ENCODE peak calls at places on chromosomes 16 and 17, in nine cellular contexts. One of them, this sample, is unnamed.

GRCh38 chr16:58493756-58494431 is 6.0 kb upstream of the NDRG4 start:
- DNase-seq in CD4-positive, alpha-beta T cell: peak
- DNase-seq in cardiac muscle cell: no peak
- DNase-seq in uterus: no peak
- DNase-seq in GM23248: no peak
- DNase-seq in CD8-positive, alpha-beta memory T cell: no peak
- DNase-seq in fibroblast of lung: no peak
- DNase-seq in spleen: peak
- DNase-seq in upper lobe of right lung: peak
- DNase-seq in this sample: no peak

GRCh38 chr16:70437017-70437581 is 1.8 kb downstream of the ST3GAL2 start:
- DNase-seq in uterus: peak
- DNase-seq in CD4-positive, alpha-beta T cell: no peak
- DNase-seq in spleen: no peak
- DNase-seq in fibroblast of lung: peak
- DNase-seq in cardiac muscle cell: peak
- DNase-seq in CD8-positive, alpha-beta memory T cell: no peak
- DNase-seq in upper lobe of right lung: no peak
- DNase-seq in GM23248: peak
- DNase-seq in this sample: no peak

GRCh38 chr16:91484-91883 is 13.5 kb downstream of the MPG start:
- DNase-seq in CD8-positive, alpha-beta memory T cell: no peak
- DNase-seq in cardiac muscle cell: peak
- DNase-seq in GM23248: no peak
- DNase-seq in uterus: no peak
- DNase-seq in fibroblast of lung: peak
- DNase-seq in CD4-positive, alpha-beta T cell: no peak
- DNase-seq in upper lobe of right lung: no peak
- DNase-seq in spleen: no peak
- DNase-seq in this sample: no peak

GRCh38 chr17:66713533-66714042 is 121.3 kb upstream of the CACNG5 start:
- DNase-seq in upper lobe of right lung: no peak
- DNase-seq in cardiac muscle cell: no peak
- DNase-seq in spleen: no peak
- DNase-seq in CD4-positive, alpha-beta T cell: no peak
- DNase-seq in CD8-positive, alpha-beta memory T cell: no peak
- DNase-seq in GM23248: no peak
- DNase-seq in uterus: no peak
- DNase-seq in fibroblast of lung: no peak
- DNase-seq in this sample: peak

GRCh38 chr16:69084301-69084700 is 21.2 kb upstream of the HAS3 start:
- DNase-seq in cardiac muscle cell: peak
- DNase-seq in GM23248: peak
- DNase-seq in CD4-positive, alpha-beta T cell: no peak
- DNase-seq in uterus: no peak
- DNase-seq in spleen: no peak
- DNase-seq in fibroblast of lung: no peak
- DNase-seq in upper lobe of right lung: no peak
- DNase-seq in CD8-positive, alpha-beta memory T cell: no peak
- DNase-seq in this sample: no peak

GRCh38 chr16:85778873-85779272 is 20.5 kb downstream of the EMC8 start:
- DNase-seq in CD4-positive, alpha-beta T cell: no peak
- DNase-seq in spleen: no peak
- DNase-seq in uterus: no peak
- DNase-seq in fibroblast of lung: no peak
- DNase-seq in GM23248: no peak
- DNase-seq in cardiac muscle cell: no peak
- DNase-seq in upper lobe of right lung: no peak
- DNase-seq in CD8-positive, alpha-beta memory T cell: no peak
- DNase-seq in this sample: no peak

GRCh38 chr17:38742431-38743308 is 5.5 kb downstream of the PCGF2 start:
- DNase-seq in uterus: peak
- DNase-seq in CD4-positive, alpha-beta T cell: no peak
- DNase-seq in CD8-positive, alpha-beta memory T cell: no peak
- DNase-seq in GM23248: peak
- DNase-seq in spleen: peak
- DNase-seq in fibroblast of lung: peak
- DNase-seq in cardiac muscle cell: peak
- DNase-seq in upper lobe of right lung: no peak
- DNase-seq in this sample: no peak

GRCh38 chr17:44451832-44452231 is 51.4 kb downstream of the GPATCH8 start:
- DNase-seq in GM23248: no peak
- DNase-seq in upper lobe of right lung: no peak
- DNase-seq in fibroblast of lung: no peak
- DNase-seq in cardiac muscle cell: no peak
- DNase-seq in CD8-positive, alpha-beta memory T cell: no peak
- DNase-seq in CD4-positive, alpha-beta T cell: no peak
- DNase-seq in uterus: no peak
- DNase-seq in spleen: no peak
- DNase-seq in this sample: no peak

GRCh38 chr17:45791041-45791582 is 7.0 kb downstream of the CRHR1 start:
- DNase-seq in upper lobe of right lung: no peak
- DNase-seq in uterus: peak
- DNase-seq in GM23248: no peak
- DNase-seq in CD4-positive, alpha-beta T cell: no peak
- DNase-seq in CD8-positive, alpha-beta memory T cell: no peak
- DNase-seq in cardiac muscle cell: no peak
- DNase-seq in spleen: no peak
- DNase-seq in fibroblast of lung: no peak
- DNase-seq in this sample: no peak

GRCh38 chr16:30941600-30942420 is 7.1 kb upstream of the ORAI3 start:
- DNase-seq in CD8-positive, alpha-beta memory T cell: peak
- DNase-seq in uterus: peak
- DNase-seq in CD4-positive, alpha-beta T cell: peak
- DNase-seq in cardiac muscle cell: peak
- DNase-seq in fibroblast of lung: peak
- DNase-seq in upper lobe of right lung: peak
- DNase-seq in GM23248: peak
- DNase-seq in spleen: peak
- DNase-seq in this sample: no peak

GRCh38 chr17:17411692-17412091 is 65.1 kb upstream of the MED9 start:
- DNase-seq in GM23248: peak
- DNase-seq in uterus: no peak
- DNase-seq in spleen: no peak
- DNase-seq in cardiac muscle cell: no peak
- DNase-seq in CD8-positive, alpha-beta memory T cell: no peak
- DNase-seq in fibroblast of lung: no peak
- DNase-seq in CD4-positive, alpha-beta T cell: no peak
- DNase-seq in upper lobe of right lung: no peak
- DNase-seq in this sample: no peak

GRCh38 chr17:50506298-50506697 is 1.9 kb upstream of the MYCBPAP start:
- DNase-seq in uterus: no peak
- DNase-seq in cardiac muscle cell: no peak
- DNase-seq in upper lobe of right lung: no peak
- DNase-seq in spleen: peak
- DNase-seq in CD8-positive, alpha-beta memory T cell: no peak
- DNase-seq in CD4-positive, alpha-beta T cell: no peak
- DNase-seq in fibroblast of lung: no peak
- DNase-seq in GM23248: no peak
- DNase-seq in this sample: no peak

GRCh38 chr17:68731465-68731864 is 130.3 kb upstream of the FAM20A start:
- DNase-seq in CD4-positive, alpha-beta T cell: no peak
- DNase-seq in spleen: no peak
- DNase-seq in cardiac muscle cell: no peak
- DNase-seq in fibroblast of lung: no peak
- DNase-seq in uterus: no peak
- DNase-seq in upper lobe of right lung: no peak
- DNase-seq in CD8-positive, alpha-beta memory T cell: no peak
- DNase-seq in GM23248: no peak
- DNase-seq in this sample: no peak

GRCh38 chr17:58316260-58316960 is 12.2 kb downstream of the TSPOAP1 start:
- DNase-seq in fibroblast of lung: no peak
- DNase-seq in CD4-positive, alpha-beta T cell: no peak
- DNase-seq in CD8-positive, alpha-beta memory T cell: no peak
- DNase-seq in uterus: no peak
- DNase-seq in upper lobe of right lung: peak
- DNase-seq in spleen: peak
- DNase-seq in cardiac muscle cell: no peak
- DNase-seq in GM23248: no peak
- DNase-seq in this sample: no peak

GRCh38 chr16:58471209-58471975 is 28.6 kb upstream of the NDRG4 start:
- DNase-seq in uterus: no peak
- DNase-seq in spleen: peak
- DNase-seq in cardiac muscle cell: no peak
- DNase-seq in CD8-positive, alpha-beta memory T cell: no peak
- DNase-seq in CD4-positive, alpha-beta T cell: no peak
- DNase-seq in fibroblast of lung: no peak
- DNase-seq in upper lobe of right lung: no peak
- DNase-seq in GM23248: no peak
- DNase-seq in this sample: no peak

GRCh38 chr17:5539286-5539685 is 45.0 kb downstream of the NLRP1 start:
- DNase-seq in cardiac muscle cell: no peak
- DNase-seq in GM23248: no peak
- DNase-seq in uterus: no peak
- DNase-seq in CD8-positive, alpha-beta memory T cell: no peak
- DNase-seq in fibroblast of lung: no peak
- DNase-seq in upper lobe of right lung: peak
- DNase-seq in spleen: no peak
- DNase-seq in CD4-positive, alpha-beta T cell: no peak
- DNase-seq in this sample: no peak

GRCh38 chr17:5535436-5535835 is 48.9 kb downstream of the NLRP1 start:
- DNase-seq in uterus: no peak
- DNase-seq in CD4-positive, alpha-beta T cell: no peak
- DNase-seq in upper lobe of right lung: peak
- DNase-seq in GM23248: no peak
- DNase-seq in spleen: no peak
- DNase-seq in CD8-positive, alpha-beta memory T cell: no peak
- DNase-seq in cardiac muscle cell: no peak
- DNase-seq in fibroblast of lung: no peak
- DNase-seq in this sample: no peak

GRCh38 chr17:5533486-5534315 is 47.3 kb downstream of the MIS12 start:
- DNase-seq in uterus: no peak
- DNase-seq in cardiac muscle cell: no peak
- DNase-seq in spleen: no peak
- DNase-seq in upper lobe of right lung: peak
- DNase-seq in CD4-positive, alpha-beta T cell: no peak
- DNase-seq in fibroblast of lung: no peak
- DNase-seq in GM23248: no peak
- DNase-seq in CD8-positive, alpha-beta memory T cell: no peak
- DNase-seq in this sample: no peak

GRCh38 chr17:5537251-5537650 is 47.1 kb downstream of the NLRP1 start:
- DNase-seq in upper lobe of right lung: no peak
- DNase-seq in fibroblast of lung: peak
- DNase-seq in GM23248: no peak
- DNase-seq in CD8-positive, alpha-beta memory T cell: no peak
- DNase-seq in CD4-positive, alpha-beta T cell: no peak
- DNase-seq in cardiac muscle cell: peak
- DNase-seq in spleen: no peak
- DNase-seq in uterus: no peak
- DNase-seq in this sample: no peak

GRCh38 chr17:5536831-5537230 is 47.5 kb downstream of the NLRP1 start:
- DNase-seq in uterus: no peak
- DNase-seq in GM23248: no peak
- DNase-seq in fibroblast of lung: no peak
- DNase-seq in cardiac muscle cell: no peak
- DNase-seq in spleen: no peak
- DNase-seq in upper lobe of right lung: peak
- DNase-seq in CD4-positive, alpha-beta T cell: no peak
- DNase-seq in CD8-positive, alpha-beta memory T cell: no peak
- DNase-seq in this sample: no peak
- H3K27ac ChIP-seq in uterus: no peak
- H3K27ac ChIP-seq in GM23248: no peak
- H3K27ac ChIP-seq in fibroblast of lung: no peak
- H3K27ac ChIP-seq in cardiac muscle cell: no peak
- H3K27ac ChIP-seq in spleen: no peak
- H3K27ac ChIP-seq in upper lobe of right lung: no peak
- H3K27ac ChIP-seq in CD4-positive, alpha-beta T cell: no peak
- H3K27ac ChIP-seq in CD8-positive, alpha-beta memory T cell: no peak
- H3K27ac ChIP-seq in this sample: peak

DNA sequence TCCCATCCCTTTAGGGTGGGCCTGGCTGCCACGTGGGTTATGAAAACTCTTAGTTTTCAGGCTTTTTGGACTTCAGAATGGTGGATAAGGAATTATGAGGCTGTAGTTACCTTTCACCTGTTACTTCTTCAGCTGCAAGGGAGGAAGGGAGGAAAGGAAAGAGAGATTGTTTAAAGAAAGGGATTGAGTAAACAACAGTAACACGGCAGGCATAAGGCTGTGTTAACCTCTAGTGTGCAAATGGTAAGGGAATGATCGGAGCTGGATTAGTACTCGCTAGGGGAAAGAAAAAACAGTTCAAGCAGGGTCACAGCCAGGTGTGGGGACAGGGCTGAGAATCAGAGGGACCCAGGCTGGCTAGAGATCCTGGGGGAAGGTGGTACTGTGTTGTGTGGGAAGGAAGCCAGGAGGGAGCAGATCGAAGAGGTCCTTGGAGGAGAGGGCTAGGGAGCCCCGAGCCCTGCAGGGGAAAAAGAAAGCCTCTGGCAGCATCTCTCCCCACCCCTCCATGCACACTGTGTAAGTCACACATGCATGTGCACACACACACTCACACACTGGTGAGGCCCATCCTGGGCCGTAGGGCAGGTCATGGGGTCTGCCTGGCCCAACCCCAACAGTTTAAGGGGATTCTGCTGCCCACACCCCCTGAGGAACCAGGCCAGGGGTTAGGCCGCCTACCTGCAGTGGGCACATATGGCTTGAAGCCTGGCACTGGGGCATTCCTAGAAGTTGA is 49.7 kb downstream of the SNX20 start:
- DNase-seq in spleen: no peak
- DNase-seq in cardiac muscle cell: no peak
- DNase-seq in upper lobe of right lung: no peak
- DNase-seq in CD8-positive, alpha-beta memory T cell: no peak
- DNase-seq in fibroblast of lung: no peak
- DNase-seq in GM23248: no peak
- DNase-seq in uterus: no peak
- DNase-seq in CD4-positive, alpha-beta T cell: no peak
- DNase-seq in this sample: no peak
- H3K27ac ChIP-seq in spleen: no peak
- H3K27ac ChIP-seq in cardiac muscle cell: no peak
- H3K27ac ChIP-seq in upper lobe of right lung: no peak
- H3K27ac ChIP-seq in CD8-positive, alpha-beta memory T cell: no peak
- H3K27ac ChIP-seq in fibroblast of lung: no peak
- H3K27ac ChIP-seq in GM23248: no peak
- H3K27ac ChIP-seq in uterus: no peak
- H3K27ac ChIP-seq in CD4-positive, alpha-beta T cell: no peak
- H3K27ac ChIP-seq in this sample: no peak

GRCh38 chr17:59751955-59752413 is 44.5 kb downstream of the VMP1 start:
- DNase-seq in fibroblast of lung: no peak
- DNase-seq in spleen: no peak
- DNase-seq in upper lobe of right lung: no peak
- DNase-seq in CD8-positive, alpha-beta memory T cell: no peak
- DNase-seq in uterus: no peak
- DNase-seq in cardiac muscle cell: no peak
- DNase-seq in GM23248: peak
- DNase-seq in CD4-positive, alpha-beta T cell: no peak
- DNase-seq in this sample: no peak
- H3K27ac ChIP-seq in fibroblast of lung: no peak
- H3K27ac ChIP-seq in spleen: peak
- H3K27ac ChIP-seq in upper lobe of right lung: no peak
- H3K27ac ChIP-seq in CD8-positive, alpha-beta memory T cell: no peak
- H3K27ac ChIP-seq in uterus: no peak
- H3K27ac ChIP-seq in cardiac muscle cell: no peak
- H3K27ac ChIP-seq in GM23248: peak
- H3K27ac ChIP-seq in CD4-positive, alpha-beta T cell: no peak
- H3K27ac ChIP-seq in this sample: no peak

DNA sequence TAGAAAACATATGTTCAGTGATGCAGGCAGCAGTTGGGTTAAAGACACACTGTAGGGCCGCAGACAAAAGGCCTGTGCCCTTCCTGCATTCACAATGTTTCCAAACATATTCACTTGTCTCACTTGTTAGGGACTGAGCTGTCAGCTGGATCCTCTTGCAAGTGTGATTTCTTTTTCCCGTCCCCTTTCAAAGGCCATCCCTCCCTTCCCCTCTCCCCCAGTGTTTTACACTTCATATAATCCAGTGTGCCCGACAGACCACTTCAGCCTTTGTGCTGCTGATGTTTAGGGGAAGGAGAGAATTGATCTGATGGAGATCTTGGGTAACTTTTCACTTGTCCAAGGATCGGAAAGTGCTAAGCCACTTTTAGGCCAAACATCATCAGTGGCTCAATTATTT is 217.1 kb downstream of the FTO start:
- DNase-seq in GM23248: no peak
- DNase-seq in CD4-positive, alpha-beta T cell: no peak
- DNase-seq in CD8-positive, alpha-beta memory T cell: no peak
- DNase-seq in cardiac muscle cell: no peak
- DNase-seq in upper lobe of right lung: no peak
- DNase-seq in uterus: no peak
- DNase-seq in spleen: no peak
- DNase-seq in fibroblast of lung: no peak
- DNase-seq in this sample: no peak
- H3K27ac ChIP-seq in GM23248: no peak
- H3K27ac ChIP-seq in CD4-positive, alpha-beta T cell: no peak
- H3K27ac ChIP-seq in CD8-positive, alpha-beta memory T cell: no peak
- H3K27ac ChIP-seq in cardiac muscle cell: peak
- H3K27ac ChIP-seq in upper lobe of right lung: no peak
- H3K27ac ChIP-seq in uterus: no peak
- H3K27ac ChIP-seq in spleen: no peak
- H3K27ac ChIP-seq in fibroblast of lung: no peak
- H3K27ac ChIP-seq in this sample: no peak